ENCODE peak calls at places on chromosomes 5 and 9, in ten cellular contexts. O is H1, V is GM23338, U is HepG2, S is PC-9, K is astrocyte, F is GM23248, G is fibroblast of lung, M is PC-3, I is A673. A is an unnamed sample.

GRCh38 chr5:102807878-102808502 is 52.9 kb downstream of the PAM start:
- DNase-seq in O (no peak), V (peak), U (no peak), S (no peak), K (peak), F (peak), G (peak), M (no peak), I (peak), A (peak)

GRCh38 chr5:154333016-154333415 is 112.8 kb upstream of the SAP30L start:
- DNase-seq in O (no peak), V (no peak), U (no peak), S (no peak), K (no peak), F (no peak), G (no peak), M (no peak), I (no peak), A (no peak)

GRCh38 chr9:134335490-134336173 is 9.4 kb downstream of the RXRA start:
- DNase-seq in O (no peak), V (no peak), U (no peak), S (no peak), K (no peak), F (no peak), G (no peak), M (no peak), I (no peak), A (no peak)

GRCh38 chr5:95715799-95716461 is 15.2 kb upstream of the RHOBTB3 start:
- DNase-seq in O (no peak), V (no peak), U (no peak), S (peak), K (peak), F (peak), G (peak), M (peak), I (peak), A (no peak)

GRCh38 chr9:99497641-99498040 is 275.6 kb downstream of the SEC61B start:
- DNase-seq in O (no peak), V (no peak), U (no peak), S (no peak), K (no peak), F (no peak), G (no peak), M (peak), I (no peak), A (no peak)

GRCh38 chr5:57539281-57539701 is 56.7 kb upstream of the ACTBL2 start:
- DNase-seq in O (no peak), V (no peak), U (no peak), S (no peak), K (peak), F (peak), G (peak), M (no peak), I (no peak), A (no peak)

GRCh38 chr9:132187006-132187760 is 25.3 kb downstream of the NTNG2 start:
- DNase-seq in O (no peak), V (no peak), U (no peak), S (no peak), K (no peak), F (no peak), G (no peak), M (no peak), I (peak), A (no peak)

GRCh38 chr5:164235176-164235914 is 729.9 kb downstream of the MAT2B start:
- DNase-seq in O (no peak), V (no peak), U (no peak), S (no peak), K (peak), F (peak), G (peak), M (peak), I (peak), A (no peak)

GRCh38 chr9:127523312-127523851 is 72.1 kb downstream of the LRSAM1 start:
- DNase-seq in O (no peak), V (peak), U (no peak), S (no peak), K (no peak), F (peak), G (peak), M (peak), I (peak), A (peak)

GRCh38 chr5:90134892-90135291 is 274.7 kb downstream of the CETN3 start:
- DNase-seq in O (no peak), V (no peak), U (no peak), S (no peak), K (peak), F (peak), G (peak), M (peak), I (no peak), A (no peak)

GRCh38 chr9:2962471-2963172 is 118.7 kb upstream of the PUM3 start:
- DNase-seq in O (no peak), V (no peak), U (no peak), S (no peak), K (no peak), F (no peak), G (no peak), M (no peak), I (no peak), A (no peak)

GRCh38 chr9:111029260-111029659 is 9.0 kb downstream of the LPAR1 start:
- DNase-seq in O (no peak), V (no peak), U (no peak), S (no peak), K (no peak), F (no peak), G (no peak), M (no peak), I (peak), A (peak)

GRCh38 chr9:83472221-83472665 is 66.0 kb downstream of the FRMD3 start:
- DNase-seq in O (no peak), V (no peak), U (peak), S (peak), K (peak), F (peak), G (no peak), M (peak), I (no peak), A (no peak)

GRCh38 chr5:173327948-173328895 is at the start of gene STC2:
- DNase-seq in O (peak), V (peak), U (peak), S (peak), K (peak), F (peak), G (peak), M (peak), I (peak), A (no peak)

GRCh38 chr5:150057511-150057910 is 28.8 kb downstream of the CSF1R start:
- DNase-seq in O (no peak), V (no peak), U (no peak), S (no peak), K (no peak), F (no peak), G (no peak), M (no peak), I (no peak), A (no peak)

GRCh38 chr9:95736370-95736769 is 139.1 kb upstream of the ERCC6L2 start:
- DNase-seq in O (no peak), V (peak), U (no peak), S (no peak), K (no peak), F (peak), G (no peak), M (peak), I (peak), A (no peak)

GRCh38 chr5:141914154-141914743 is 9.4 kb upstream of the DELE1 start:
- DNase-seq in O (no peak), V (peak), U (no peak), S (no peak), K (no peak), F (peak), G (no peak), M (no peak), I (no peak), A (no peak)

GRCh38 chr9:115640887-115641286 is 512.7 kb upstream of the PAPPA start:
- DNase-seq in O (no peak), V (no peak), U (no peak), S (peak), K (peak), F (peak), G (peak), M (peak), I (no peak), A (no peak)

DNA sequence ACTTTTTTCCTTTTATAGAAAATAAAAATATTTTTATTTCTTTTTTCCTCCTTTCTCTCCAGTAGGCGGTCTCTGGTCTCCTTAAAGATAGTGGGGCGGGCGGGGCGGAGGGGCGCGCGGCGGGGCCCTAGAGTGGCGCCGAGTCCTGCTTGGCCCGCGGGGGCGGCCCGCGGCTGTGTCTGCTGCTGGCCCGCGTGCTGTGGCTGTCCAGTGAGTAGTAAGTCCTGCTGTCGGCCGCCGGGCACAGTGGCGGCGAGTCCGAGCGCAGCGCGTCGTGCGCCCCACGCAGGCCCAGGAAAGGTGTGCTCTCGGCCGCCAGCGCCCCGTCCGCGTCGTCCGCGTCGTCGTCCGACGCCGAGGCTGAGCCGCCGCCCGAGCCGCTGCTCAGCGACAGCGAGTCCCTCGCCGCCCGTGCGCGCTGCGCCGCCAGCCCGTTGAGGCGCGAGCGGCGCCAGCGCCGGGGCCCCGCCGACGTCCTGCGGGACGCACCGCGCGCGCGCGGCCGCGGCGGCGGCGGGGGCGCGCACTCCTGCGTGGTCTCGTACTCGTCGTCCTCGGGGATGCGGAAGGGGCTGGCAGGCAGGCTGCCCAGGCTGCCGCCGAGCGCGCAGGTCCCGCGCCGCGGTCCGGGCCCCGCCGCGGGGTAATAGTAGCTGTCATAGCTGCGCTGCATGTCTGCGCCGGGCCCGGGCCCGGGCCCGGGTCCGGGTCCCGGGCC is 52.3 kb downstream of the PSD2 start:
- DNase-seq in O (no peak), V (peak), U (no peak), S (no peak), K (peak), F (peak), G (no peak), M (no peak), I (peak), A (no peak)
- TF ChIP-seq EZH2 in O (peak), V (peak), U (no peak), S (no peak), K (no peak), F (no peak), G (peak), M (no peak), I (no peak), A (no peak)

DNA sequence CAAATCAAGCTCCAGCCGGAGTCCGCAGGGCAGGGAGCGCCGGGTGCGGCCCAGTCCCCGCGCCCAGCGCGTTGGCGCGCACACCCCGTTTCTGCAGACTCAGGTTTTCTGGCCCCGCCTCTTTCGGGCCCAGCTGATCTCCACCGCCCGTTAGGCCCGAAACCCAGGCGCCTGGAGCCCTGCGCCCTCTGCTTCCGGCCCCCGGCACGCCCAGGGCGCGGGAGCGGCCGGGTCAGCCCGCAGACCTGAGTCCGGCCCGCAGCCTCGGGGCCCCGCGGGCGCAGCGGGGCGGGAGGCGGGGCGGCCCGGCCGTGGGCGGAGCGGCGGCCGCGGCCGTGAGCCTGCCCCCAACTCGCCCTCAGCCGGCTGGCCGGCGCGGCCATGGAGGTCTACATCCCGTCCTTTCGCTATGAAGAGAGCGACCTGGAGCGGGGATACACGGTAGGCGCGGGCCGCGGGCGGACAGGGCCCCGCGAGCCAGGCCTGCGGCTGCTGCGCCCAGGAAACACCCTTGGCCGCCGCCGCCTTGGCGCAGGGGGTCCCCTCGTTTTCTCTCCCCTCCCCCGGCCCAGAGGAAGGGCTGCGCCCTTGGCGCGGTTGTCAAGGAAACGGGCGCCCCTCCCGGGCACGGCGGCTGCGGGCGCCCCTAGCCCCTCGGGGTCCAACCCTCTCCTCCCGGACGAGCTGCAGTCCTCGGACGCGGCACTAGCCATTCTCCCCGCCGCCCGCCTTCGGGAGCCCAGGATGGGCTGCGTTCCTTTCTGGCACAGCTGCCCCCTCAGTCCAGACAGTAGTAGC is at the start of gene SNX24:
- DNase-seq in O (peak), V (peak), U (peak), S (peak), K (peak), F (peak), G (peak), M (peak), I (peak), A (no peak)
- TF ChIP-seq EZH2 in O (no peak), V (no peak), U (no peak), S (no peak), K (no peak), F (no peak), G (no peak), M (no peak), I (no peak), A (no peak)

DNA sequence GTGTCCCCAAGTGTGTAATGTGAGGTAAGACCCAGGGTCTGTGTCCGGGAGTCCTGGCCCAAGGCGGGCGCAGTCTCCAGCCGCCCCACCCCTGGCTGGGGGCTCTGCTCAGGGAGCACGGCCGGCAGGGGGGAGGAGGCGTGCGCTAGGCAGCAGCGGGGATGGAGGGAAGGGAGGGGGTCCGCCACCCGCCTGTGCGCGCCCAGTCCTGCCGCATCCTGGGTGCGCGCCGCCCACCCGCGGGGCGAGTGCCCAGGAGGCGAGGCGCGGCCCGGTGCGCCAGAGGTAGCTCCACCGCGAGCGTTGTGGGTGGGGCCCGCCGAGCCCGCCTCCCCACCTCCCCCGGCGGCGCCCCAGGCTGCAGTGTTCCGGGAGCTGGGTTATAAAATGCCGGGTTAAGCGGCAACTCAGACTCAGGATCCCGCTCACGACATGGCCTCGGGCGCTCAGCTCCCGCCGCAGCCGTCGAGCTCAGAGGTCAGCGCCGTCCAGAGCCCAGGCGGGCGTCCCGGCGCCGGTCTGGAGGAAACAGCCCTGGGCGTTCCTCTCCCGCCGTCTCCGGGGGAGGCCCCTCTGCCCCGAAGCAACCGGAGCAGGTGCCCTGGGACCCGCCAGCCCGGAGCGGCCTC is at the start of gene CCNI2:
- DNase-seq in O (no peak), V (peak), U (no peak), S (no peak), K (no peak), F (peak), G (no peak), M (no peak), I (no peak), A (no peak)
- TF ChIP-seq EZH2 in O (no peak), V (peak), U (no peak), S (no peak), K (peak), F (peak), G (peak), M (no peak), I (no peak), A (no peak)

GRCh38 chr9:109779711-109780452 is at the start of gene PALM2AKAP2:
- DNase-seq in O (no peak), V (peak), U (no peak), S (peak), K (peak), F (peak), G (peak), M (peak), I (peak), A (no peak)
- TF ChIP-seq EZH2 in O (no peak), V (no peak), U (no peak), S (no peak), K (no peak), F (no peak), G (no peak), M (no peak), I (no peak), A (no peak)

GRCh38 chr5:144800169-144800568 is 629.5 kb downstream of the KCTD16 start:
- DNase-seq in O (no peak), V (no peak), U (no peak), S (no peak), K (no peak), F (no peak), G (no peak), M (no peak), I (no peak), A (no peak)

GRCh38 chr5:144798595-144798994 is 627.9 kb downstream of the KCTD16 start:
- DNase-seq in O (no peak), V (peak), U (no peak), S (no peak), K (no peak), F (no peak), G (no peak), M (no peak), I (no peak), A (no peak)

GRCh38 chr5:144794922-144795321 is 624.2 kb downstream of the KCTD16 start:
- DNase-seq in O (no peak), V (peak), U (no peak), S (no peak), K (peak), F (peak), G (no peak), M (no peak), I (no peak), A (no peak)
- TF ChIP-seq EZH2 in O (no peak), V (no peak), U (no peak), S (no peak), K (no peak), F (no peak), G (no peak), M (no peak), I (no peak), A (no peak)

DNA sequence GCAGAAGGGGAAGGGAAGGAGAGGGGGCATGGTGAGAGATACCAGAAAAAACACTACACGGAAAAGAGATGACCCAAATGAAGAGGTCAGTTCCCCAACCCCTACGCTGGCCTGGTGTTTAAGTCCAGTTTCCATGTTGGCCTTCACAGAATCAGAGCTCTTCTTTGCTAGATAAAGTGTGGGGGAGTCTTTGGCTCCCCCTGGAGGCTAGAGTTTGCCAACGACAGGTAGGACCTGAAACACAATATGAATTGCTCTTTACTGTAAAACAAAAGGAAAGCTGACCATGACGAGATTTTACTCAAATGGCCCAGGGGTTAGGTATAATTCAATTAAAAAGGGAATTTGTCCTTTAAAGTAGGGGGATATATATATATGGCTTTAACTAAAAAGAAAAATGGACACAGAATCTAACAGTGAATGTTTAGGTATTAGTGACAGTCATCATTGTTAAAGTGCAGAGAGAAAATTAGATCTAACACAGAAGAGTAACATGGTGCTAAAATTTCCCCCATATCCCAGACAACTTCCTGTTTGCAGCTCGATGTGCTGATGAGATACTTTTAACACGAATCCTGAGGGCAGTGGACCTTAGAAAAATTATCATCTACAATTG is 92.0 kb downstream of the SV2C start:
- DNase-seq in O (peak), V (peak), U (peak), S (no peak), K (peak), F (peak), G (peak), M (peak), I (peak), A (peak)
- TF ChIP-seq EZH2 in O (no peak), V (no peak), U (no peak), S (no peak), K (no peak), F (no peak), G (no peak), M (no peak), I (no peak), A (no peak)

GRCh38 chr5:132011561-132012384 is at the start of gene ACSL6:
- DNase-seq in O (no peak), V (peak), U (no peak), S (no peak), K (no peak), F (peak), G (no peak), M (no peak), I (no peak), A (peak)
- TF ChIP-seq EZH2 in O (peak), V (no peak), U (no peak), S (no peak), K (peak), F (no peak), G (peak), M (no peak), I (peak), A (no peak)

GRCh38 chr5:73299665-73300435 is 126.9 kb downstream of the TMEM174 start:
- DNase-seq in O (no peak), V (peak), U (no peak), S (no peak), K (no peak), F (no peak), G (peak), M (no peak), I (no peak), A (no peak)
- TF ChIP-seq EZH2 in O (peak), V (peak), U (no peak), S (no peak), K (peak), F (no peak), G (no peak), M (no peak), I (no peak), A (no peak)